ENCODE peak calls at places on chromosomes 13 and 19, in five cellular contexts. J is Jurkat, Clone E6-1; K is T-helper 17 cell; I is NCI-H345; N is foreskin fibroblast. T is an unnamed sample.

GRCh38 chr13:80132741-80133601 is 208.0 kb downstream of the SPRY2 start:
- DNase-seq in J (no peak), K (no peak), I (no peak), N (peak; percentile 64), T (no peak)

GRCh38 chr13:40060318-40061007 is 405.0 kb downstream of the COG6 start:
- DNase-seq in J (no peak), K (no peak), I (peak; percentile 44), N (peak; percentile 55), T (no peak)

GRCh38 chr19:51010066-51010795 is 8.8 kb upstream of the KLK8 start:
- DNase-seq in J (no peak), K (no peak), I (no peak), N (no peak), T (no peak)

GRCh38 chr13:42574011-42574410 is at the start of gene TNFSF11:
- DNase-seq in J (no peak), K (no peak), I (no peak), N (no peak), T (no peak)

GRCh38 chr19:18274776-18275356 is 614 bp upstream of the IQCN start:
- DNase-seq in J (no peak), K (no peak), I (no peak), N (peak; percentile 88), T (peak; percentile 90)

GRCh38 chr13:45436332-45436731 is 18.2 kb upstream of the SLC25A30 start:
- DNase-seq in J (no peak), K (no peak), I (no peak), N (no peak), T (no peak)

GRCh38 chr13:71017607-71018006 is 849.4 kb downstream of the DACH1 start:
- DNase-seq in J (no peak), K (no peak), I (no peak), N (no peak), T (no peak)

GRCh38 chr19:2076481-2077082 is 19.5 kb downstream of the MOB3A start:
- DNase-seq in J (no peak), K (no peak), I (no peak), N (no peak), T (no peak)

GRCh38 chr19:28643284-28643683 is 569.7 kb downstream of the UQCRFS1 start:
- DNase-seq in J (no peak), K (no peak), I (no peak), N (no peak), T (no peak)

GRCh38 chr19:33376423-33376822 is 2.9 kb downstream of the CEBPG start:
- DNase-seq in J (no peak), K (no peak), I (no peak), N (peak; percentile 84), T (peak; percentile 74)

GRCh38 chr19:6739390-6739883 is at the start of gene TRIP10:
- DNase-seq in J (peak; percentile 68), K (peak; percentile 80), I (peak; percentile 75), N (peak; percentile 66), T (peak; percentile 96)

GRCh38 chr19:15248648-15249559 is 16.7 kb upstream of the EPHX3 start:
- DNase-seq in J (no peak), K (no peak), I (no peak), N (peak; percentile 87), T (peak; percentile 95)

GRCh38 chr13:113559901-113560644 is 24.5 kb upstream of the TFDP1 start:
- DNase-seq in J (no peak), K (no peak), I (no peak), N (no peak), T (no peak)

GRCh38 chr13:19681517-19681916 is 48.1 kb downstream of the MPHOSPH8 start:
- DNase-seq in J (peak; percentile 90), K (no peak), I (no peak), N (no peak), T (no peak)

GRCh38 chr19:40416918-40417713 is 3.9 kb upstream of the PRX start:
- DNase-seq in J (no peak), K (no peak), I (no peak), N (no peak), T (peak; percentile 37)